ENCODE peak calls at places on chromosomes 2 and 18, in six cellular contexts. One of them, this sample, is unnamed.
A peak's percentile ranks its signal among the peaks of the same experiment; 100 is the strongest.

GRCh38 chr2:24454258-24454657 is 36.8 kb upstream of the NCOA1 start:
- DNase-seq in mammary epithelial cell: no peak
- DNase-seq in A549: no peak
- DNase-seq in heart left ventricle: no peak
- DNase-seq in hepatocyte: no peak
- DNase-seq in AG09309: peak; percentile 21
- DNase-seq in this sample: no peak

GRCh38 chr2:56009758-56010534 is 86.4 kb upstream of the EFEMP1 start:
- DNase-seq in AG09309: peak; percentile 37
- DNase-seq in A549: peak; percentile 62
- DNase-seq in mammary epithelial cell: peak; percentile 35
- DNase-seq in hepatocyte: peak; percentile 46
- DNase-seq in heart left ventricle: no peak
- DNase-seq in this sample: peak; percentile 81

GRCh38 chr2:191678437-191679110 is 638 bp downstream of the NABP1 start:
- DNase-seq in A549: peak; percentile 61
- DNase-seq in mammary epithelial cell: peak; percentile 62
- DNase-seq in hepatocyte: peak; percentile 80
- DNase-seq in AG09309: no peak
- DNase-seq in heart left ventricle: peak; percentile 40
- DNase-seq in this sample: peak; percentile 44

GRCh38 chr2:31067259-31067658 is 71.0 kb downstream of the GALNT14 start:
- DNase-seq in AG09309: no peak
- DNase-seq in mammary epithelial cell: no peak
- DNase-seq in A549: no peak
- DNase-seq in heart left ventricle: no peak
- DNase-seq in hepatocyte: no peak
- DNase-seq in this sample: no peak

GRCh38 chr2:237558918-237559645 is 7.3 kb upstream of the PRLH start:
- DNase-seq in AG09309: peak; percentile 29
- DNase-seq in A549: peak; percentile 43
- DNase-seq in mammary epithelial cell: peak; percentile 60
- DNase-seq in hepatocyte: peak; percentile 45
- DNase-seq in heart left ventricle: peak; percentile 64
- DNase-seq in this sample: no peak

GRCh38 chr2:238187618-238188548 is 15.6 kb downstream of the ILKAP start:
- DNase-seq in A549: no peak
- DNase-seq in heart left ventricle: no peak
- DNase-seq in mammary epithelial cell: no peak
- DNase-seq in hepatocyte: no peak
- DNase-seq in AG09309: no peak
- DNase-seq in this sample: no peak

GRCh38 chr18:31876707-31877106 is 66.2 kb downstream of the TRAPPC8 start:
- DNase-seq in mammary epithelial cell: peak; percentile 55
- DNase-seq in A549: no peak
- DNase-seq in heart left ventricle: no peak
- DNase-seq in AG09309: no peak
- DNase-seq in hepatocyte: no peak
- DNase-seq in this sample: no peak

GRCh38 chr2:237907144-237907543 is 47.7 kb downstream of the RAMP1 start:
- DNase-seq in mammary epithelial cell: no peak
- DNase-seq in heart left ventricle: no peak
- DNase-seq in hepatocyte: no peak
- DNase-seq in AG09309: no peak
- DNase-seq in A549: no peak
- DNase-seq in this sample: no peak

GRCh38 chr18:55489742-55490055 is 98.3 kb downstream of the TCF4 start:
- DNase-seq in AG09309: no peak
- DNase-seq in A549: no peak
- DNase-seq in hepatocyte: no peak
- DNase-seq in mammary epithelial cell: peak; percentile 11
- DNase-seq in heart left ventricle: no peak
- DNase-seq in this sample: no peak

GRCh38 chr2:109674894-109675534 is 60.9 kb downstream of the SOWAHC start:
- DNase-seq in AG09309: no peak
- DNase-seq in hepatocyte: peak; percentile 31
- DNase-seq in heart left ventricle: no peak
- DNase-seq in mammary epithelial cell: no peak
- DNase-seq in A549: no peak
- DNase-seq in this sample: no peak

GRCh38 chr18:160831-161570 is 2.6 kb downstream of the USP14 start:
- DNase-seq in A549: no peak
- DNase-seq in mammary epithelial cell: no peak
- DNase-seq in AG09309: no peak
- DNase-seq in hepatocyte: no peak
- DNase-seq in heart left ventricle: no peak
- DNase-seq in this sample: no peak

GRCh38 chr2:88831792-88832248 is 140.3 kb downstream of the RPIA start:
- DNase-seq in mammary epithelial cell: no peak
- DNase-seq in heart left ventricle: no peak
- DNase-seq in A549: peak; percentile 66
- DNase-seq in hepatocyte: no peak
- DNase-seq in AG09309: no peak
- DNase-seq in this sample: peak; percentile 23

GRCh38 chr2:226524381-226524843 is 275.2 kb downstream of the IRS1 start:
- DNase-seq in heart left ventricle: no peak
- DNase-seq in hepatocyte: peak; percentile 14
- DNase-seq in A549: peak; percentile 62
- DNase-seq in mammary epithelial cell: peak; percentile 49
- DNase-seq in AG09309: peak; percentile 16
- DNase-seq in this sample: no peak

GRCh38 chr2:74083750-74084149 is 64.0 kb downstream of the BOLA3 start:
- DNase-seq in hepatocyte: no peak
- DNase-seq in mammary epithelial cell: no peak
- DNase-seq in heart left ventricle: no peak
- DNase-seq in AG09309: no peak
- DNase-seq in A549: no peak
- DNase-seq in this sample: no peak

GRCh38 chr2:74959106-74959751 is 786 bp downstream of the POLE4 start:
- DNase-seq in A549: no peak
- DNase-seq in hepatocyte: no peak
- DNase-seq in heart left ventricle: no peak
- DNase-seq in AG09309: no peak
- DNase-seq in mammary epithelial cell: no peak
- DNase-seq in this sample: no peak

GRCh38 chr2:56128235-56128634 is 55.6 kb upstream of the CCDC85A start:
- DNase-seq in heart left ventricle: no peak
- DNase-seq in AG09309: no peak
- DNase-seq in A549: no peak
- DNase-seq in hepatocyte: no peak
- DNase-seq in mammary epithelial cell: no peak
- DNase-seq in this sample: no peak

GRCh38 chr18:49459404-49460171 is 857 bp downstream of the DYM start:
- DNase-seq in heart left ventricle: no peak
- DNase-seq in A549: no peak
- DNase-seq in mammary epithelial cell: no peak
- DNase-seq in AG09309: no peak
- DNase-seq in hepatocyte: no peak
- DNase-seq in this sample: peak; percentile 8

GRCh38 chr2:9179572-9180201 is 26.9 kb upstream of the ASAP2 start:
- DNase-seq in heart left ventricle: peak; percentile 78
- DNase-seq in A549: peak; percentile 74
- DNase-seq in mammary epithelial cell: peak; percentile 96
- DNase-seq in AG09309: peak; percentile 81
- DNase-seq in hepatocyte: peak; percentile 49
- DNase-seq in this sample: peak; percentile 84

GRCh38 chr2:174247474-174248186 is 702 bp downstream of the OLA1 start:
- DNase-seq in heart left ventricle: no peak
- DNase-seq in mammary epithelial cell: no peak
- DNase-seq in AG09309: no peak
- DNase-seq in A549: no peak
- DNase-seq in hepatocyte: peak; percentile 62
- DNase-seq in this sample: peak; percentile 11

GRCh38 chr18:11052800-11053199 is 96.6 kb downstream of the PIEZO2 start:
- DNase-seq in A549: no peak
- DNase-seq in AG09309: no peak
- DNase-seq in heart left ventricle: no peak
- DNase-seq in mammary epithelial cell: no peak
- DNase-seq in hepatocyte: peak; percentile 53
- DNase-seq in this sample: no peak

GRCh38 chr2:28725021-28725711 is 26.5 kb upstream of the PPP1CB start:
- DNase-seq in heart left ventricle: no peak
- DNase-seq in A549: no peak
- DNase-seq in mammary epithelial cell: no peak
- DNase-seq in hepatocyte: no peak
- DNase-seq in AG09309: no peak
- DNase-seq in this sample: no peak

GRCh38 chr2:230881840-230882239 is 17.1 kb downstream of the ITM2C start:
- DNase-seq in A549: no peak
- DNase-seq in AG09309: no peak
- DNase-seq in mammary epithelial cell: no peak
- DNase-seq in hepatocyte: no peak
- DNase-seq in heart left ventricle: no peak
- DNase-seq in this sample: no peak

GRCh38 chr18:23307567-23308295 is 145.4 kb upstream of the RIOK3 start:
- DNase-seq in mammary epithelial cell: peak; percentile 41
- DNase-seq in hepatocyte: no peak
- DNase-seq in A549: no peak
- DNase-seq in heart left ventricle: no peak
- DNase-seq in AG09309: no peak
- DNase-seq in this sample: peak; percentile 26

GRCh38 chr2:240981871-240982800 is 16.3 kb upstream of the SNED1 start:
- DNase-seq in heart left ventricle: no peak
- DNase-seq in AG09309: no peak
- DNase-seq in mammary epithelial cell: no peak
- DNase-seq in A549: no peak
- DNase-seq in hepatocyte: no peak
- DNase-seq in this sample: no peak

GRCh38 chr18:44679912-44680270 is 797 bp upstream of the SETBP1 start:
- DNase-seq in A549: peak; percentile 54
- DNase-seq in hepatocyte: peak; percentile 77
- DNase-seq in heart left ventricle: peak; percentile 67
- DNase-seq in mammary epithelial cell: peak; percentile 52
- DNase-seq in AG09309: no peak
- DNase-seq in this sample: peak; percentile 29

GRCh38 chr18:44679056-44679911 is 1.4 kb upstream of the SETBP1 start:
- DNase-seq in mammary epithelial cell: peak; percentile 80
- DNase-seq in AG09309: peak; percentile 57
- DNase-seq in A549: peak; percentile 75
- DNase-seq in hepatocyte: peak; percentile 93
- DNase-seq in heart left ventricle: peak; percentile 91
- DNase-seq in this sample: peak; percentile 87

GRCh38 chr18:44681039-44681595 is 429 bp downstream of the SETBP1 start:
- DNase-seq in mammary epithelial cell: no peak
- DNase-seq in heart left ventricle: no peak
- DNase-seq in AG09309: no peak
- DNase-seq in hepatocyte: no peak
- DNase-seq in A549: no peak
- DNase-seq in this sample: no peak

GRCh38 chr18:44681611-44682010 is 923 bp downstream of the SETBP1 start:
- DNase-seq in hepatocyte: no peak
- DNase-seq in heart left ventricle: no peak
- DNase-seq in mammary epithelial cell: no peak
- DNase-seq in A549: no peak
- DNase-seq in AG09309: no peak
- DNase-seq in this sample: peak; percentile 21

GRCh38 chr18:44680271-44681038 is at the start of gene SETBP1:
- DNase-seq in mammary epithelial cell: peak; percentile 74
- DNase-seq in AG09309: peak; percentile 20
- DNase-seq in heart left ventricle: peak; percentile 72
- DNase-seq in A549: peak; percentile 31
- DNase-seq in hepatocyte: peak; percentile 84
- DNase-seq in this sample: peak; percentile 66
- TF ChIP-seq CTCF in mammary epithelial cell: peak; percentile 25
- TF ChIP-seq CTCF in AG09309: no peak
- TF ChIP-seq CTCF in heart left ventricle: no peak
- TF ChIP-seq CTCF in A549: peak; percentile 5
- TF ChIP-seq CTCF in hepatocyte: peak; percentile 22
- TF ChIP-seq CTCF in this sample: no peak

GRCh38 chr18:8882632-8883408 is 177.5 kb downstream of the MTCL1 start:
- DNase-seq in mammary epithelial cell: peak; percentile 50
- DNase-seq in A549: peak; percentile 51
- DNase-seq in heart left ventricle: no peak
- DNase-seq in AG09309: no peak
- DNase-seq in hepatocyte: no peak
- DNase-seq in this sample: peak; percentile 7
- TF ChIP-seq CTCF in mammary epithelial cell: peak; percentile 2
- TF ChIP-seq CTCF in A549: peak; percentile 30
- TF ChIP-seq CTCF in heart left ventricle: no peak
- TF ChIP-seq CTCF in AG09309: no peak
- TF ChIP-seq CTCF in hepatocyte: no peak
- TF ChIP-seq CTCF in this sample: peak; percentile 23

DNA sequence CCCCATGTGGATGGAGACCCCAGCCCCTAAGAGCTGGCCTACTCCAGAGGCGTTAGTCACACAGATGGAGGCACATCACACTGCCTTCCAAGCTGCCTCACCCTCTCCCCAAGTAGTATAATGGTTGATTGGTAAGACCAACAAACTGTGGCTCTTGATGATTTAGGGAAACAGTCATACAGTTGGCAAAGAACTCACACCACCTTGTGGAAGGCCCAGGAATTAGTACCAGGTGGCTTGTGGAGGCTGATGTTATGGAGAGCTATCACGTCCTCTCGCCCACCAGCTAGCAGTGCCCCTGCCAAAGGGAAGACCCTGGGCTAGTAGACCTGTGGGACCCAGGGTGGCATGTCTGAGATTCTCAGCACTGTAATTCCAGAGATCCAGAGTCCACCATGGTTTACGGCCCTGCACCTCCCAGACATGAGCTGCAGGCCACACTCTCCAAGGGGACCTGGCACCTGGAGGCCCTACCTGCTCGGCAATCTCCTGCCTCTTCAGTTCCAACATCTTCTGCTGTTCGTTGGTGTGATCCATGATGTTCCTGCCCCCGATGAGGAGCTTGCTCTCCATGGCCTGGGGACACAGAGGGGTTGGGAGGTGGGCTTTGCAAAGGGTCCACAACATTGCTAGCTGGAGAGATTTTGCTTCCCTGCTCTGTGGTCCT is 26.3 kb downstream of the KIF3C start:
- DNase-seq in mammary epithelial cell: no peak
- DNase-seq in AG09309: no peak
- DNase-seq in hepatocyte: no peak
- DNase-seq in heart left ventricle: no peak
- DNase-seq in A549: peak; percentile 46
- DNase-seq in this sample: no peak
- TF ChIP-seq CTCF in mammary epithelial cell: peak; percentile 26
- TF ChIP-seq CTCF in AG09309: no peak
- TF ChIP-seq CTCF in hepatocyte: no peak
- TF ChIP-seq CTCF in heart left ventricle: no peak
- TF ChIP-seq CTCF in A549: peak; percentile 18
- TF ChIP-seq CTCF in this sample: peak; percentile 13

GRCh38 chr2:113225505-113226259 is 51.9 kb downstream of the PSD4 start:
- DNase-seq in hepatocyte: peak; percentile 73
- DNase-seq in AG09309: no peak
- DNase-seq in heart left ventricle: no peak
- DNase-seq in mammary epithelial cell: no peak
- DNase-seq in A549: peak; percentile 84
- DNase-seq in this sample: no peak

GRCh38 chr2:113226462-113226861 is 52.3 kb downstream of the PAX8 start:
- DNase-seq in mammary epithelial cell: no peak
- DNase-seq in heart left ventricle: no peak
- DNase-seq in hepatocyte: no peak
- DNase-seq in A549: no peak
- DNase-seq in AG09309: no peak
- DNase-seq in this sample: no peak

GRCh38 chr2:113228351-113228750 is 50.4 kb downstream of the PAX8 start:
- DNase-seq in A549: no peak
- DNase-seq in AG09309: no peak
- DNase-seq in hepatocyte: no peak
- DNase-seq in heart left ventricle: no peak
- DNase-seq in mammary epithelial cell: no peak
- DNase-seq in this sample: no peak

GRCh38 chr2:113227698-113228097 is 51.0 kb downstream of the PAX8 start:
- DNase-seq in AG09309: no peak
- DNase-seq in hepatocyte: no peak
- DNase-seq in A549: no peak
- DNase-seq in mammary epithelial cell: no peak
- DNase-seq in heart left ventricle: no peak
- DNase-seq in this sample: no peak

GRCh38 chr2:113227290-113227689 is 51.4 kb downstream of the PAX8 start:
- DNase-seq in AG09309: no peak
- DNase-seq in A549: no peak
- DNase-seq in mammary epithelial cell: no peak
- DNase-seq in heart left ventricle: no peak
- DNase-seq in hepatocyte: no peak
- DNase-seq in this sample: no peak
- TF ChIP-seq CTCF in AG09309: no peak
- TF ChIP-seq CTCF in A549: no peak
- TF ChIP-seq CTCF in mammary epithelial cell: no peak
- TF ChIP-seq CTCF in heart left ventricle: no peak
- TF ChIP-seq CTCF in hepatocyte: no peak
- TF ChIP-seq CTCF in this sample: no peak

This sample was measured in endothelial cell of umbilical vein.